ENCODE peak calls at places on chromosomes 16 and 17, in four cellular contexts. I, A, U and G are unnamed samples.

GRCh38 chr17:4097165-4097960 is 45.5 kb downstream of the ZZEF1 start:
- DNase-seq in I (no peak), U (no peak), A (no peak), G (no peak)

GRCh38 chr17:81033535-81034167 is 1.3 kb upstream of the BAIAP2 start:
- DNase-seq in A (no peak), U (no peak), I (no peak), G (no peak)

GRCh38 chr17:82244413-82245140 is 15.7 kb downstream of the SLC16A3 start:
- DNase-seq in U (no peak), I (peak), A (no peak), G (no peak)

GRCh38 chr16:73152731-73153130 is 104.8 kb upstream of the ZFHX3 start:
- DNase-seq in U (peak), A (no peak), I (peak), G (peak)

GRCh38 chr17:35901776-35902175 is 21.6 kb upstream of the CCL5 start:
- DNase-seq in U (no peak), I (no peak), A (no peak), G (no peak)

GRCh38 chr17:42548070-42548837 is 4.5 kb upstream of the HSD17B1 start:
- DNase-seq in A (peak), I (peak), U (peak), G (peak)

GRCh38 chr17:41544935-41545334 is 16.8 kb upstream of the KRT19 start:
- DNase-seq in I (no peak), A (no peak), U (no peak), G (no peak)

GRCh38 chr16:27465483-27465879 is 63.5 kb downstream of the IL21R start:
- DNase-seq in I (no peak), A (no peak), U (no peak), G (no peak)

GRCh38 chr17:66451188-66452149 is 149.1 kb downstream of the PRKCA start:
- DNase-seq in I (peak), U (peak), A (no peak), G (peak)

GRCh38 chr17:28133562-28133970 is 91.1 kb downstream of the NLK start:
- DNase-seq in A (no peak), U (no peak), I (no peak), G (no peak)

GRCh38 chr16:2689968-2690830 is 7.9 kb downstream of the KCTD5 start:
- DNase-seq in I (no peak), U (no peak), A (no peak), G (no peak)

GRCh38 chr16:73183678-73184092 is 135.8 kb upstream of the ZFHX3 start:
- DNase-seq in I (no peak), A (no peak), U (no peak), G (no peak)

GRCh38 chr16:46961373-46962353 is 11.8 kb downstream of the DNAJA2 start:
- DNase-seq in I (no peak), U (no peak), A (peak), G (no peak)

GRCh38 chr17:57689254-57689653 is 55.8 kb downstream of the CCDC182 start:
- DNase-seq in U (no peak), A (no peak), I (no peak), G (no peak)

GRCh38 chr17:39954876-39955275 is 7.9 kb upstream of the GSDMA start:
- DNase-seq in A (no peak), U (no peak), I (no peak), G (peak)

GRCh38 chr16:68642436-68643064 is 2.6 kb upstream of the CDH3 start:
- DNase-seq in A (no peak), U (peak), I (peak), G (peak)

GRCh38 chr16:54817432-54817831 is 113.2 kb upstream of the IRX5 start:
- DNase-seq in U (peak), A (no peak), I (peak), G (peak)

GRCh38 chr17:36869856-36870617 is 67.2 kb upstream of the LHX1 start:
- DNase-seq in A (no peak), I (peak), U (no peak), G (peak)

GRCh38 chr17:39753514-39754160 is 15.9 kb downstream of the GRB7 start:
- DNase-seq in U (no peak), A (no peak), I (peak), G (peak)

GRCh38 chr16:10929853-10930754 is 12.2 kb downstream of the DEXI start:
- DNase-seq in U (no peak), I (no peak), A (no peak), G (no peak)

GRCh38 chr17:50047488-50048126 is 8.3 kb upstream of the ITGA3 start:
- DNase-seq in I (no peak), A (no peak), U (no peak), G (peak)

GRCh38 chr16:87628940-87629339 is 26.6 kb downstream of the JPH3 start:
- DNase-seq in U (no peak), I (no peak), A (no peak), G (peak)

GRCh38 chr16:5642470-5642869 is 544.9 kb upstream of the EEF2KMT start:
- DNase-seq in U (no peak), I (peak), A (no peak), G (no peak)

GRCh38 chr17:63024716-63025115 is 58.7 kb downstream of the TANC2 start:
- DNase-seq in I (no peak), A (no peak), U (no peak), G (no peak)

GRCh38 chr16:19708498-19709205 is 9.4 kb downstream of the KNOP1 start:
- DNase-seq in U (no peak), I (peak), A (no peak), G (peak)

GRCh38 chr17:13940858-13941665 is 128.2 kb upstream of the COX10 start:
- DNase-seq in A (no peak), U (no peak), I (peak), G (peak)

GRCh38 chr16:48614759-48615158 is 4.8 kb upstream of the N4BP1 start:
- DNase-seq in I (no peak), A (no peak), U (no peak), G (no peak)